ENCODE peak calls at places on chromosomes 2 and 18, in eight cellular contexts. B, W, U, C, A, P, Z and X are unnamed samples. For H3K27me3, the result is how much of the 10 kb centered on the place peaks cover.

GRCh38 chr2:232951891-232952290 is 61.2 kb downstream of the NGEF start:
- DNase-seq in B (peak), W (no peak), U (no peak), C (no peak), A (no peak), P (no peak), Z (no peak), X (no peak)

GRCh38 chr2:42118759-42119569 is 50.2 kb upstream of the EML4 start:
- DNase-seq in B (no peak), W (no peak), U (no peak), C (no peak), A (no peak), P (no peak), Z (no peak), X (no peak)

GRCh38 chr2:9703701-9704221 is 73.0 kb upstream of the YWHAQ start:
- DNase-seq in B (peak), W (no peak), U (peak), C (no peak), A (no peak), P (no peak), Z (no peak), X (peak)

GRCh38 chr2:156907806-156908205 is 349.7 kb upstream of the GALNT5 start:
- DNase-seq in B (no peak), W (no peak), U (no peak), C (no peak), A (no peak), P (no peak), Z (no peak), X (no peak)

GRCh38 chr2:90207454-90208058 is 1516.1 kb downstream of the RPIA start:
- DNase-seq in B (no peak), W (no peak), U (peak), C (no peak), A (no peak), P (no peak), Z (no peak), X (no peak)

GRCh38 chr2:213248637-213249036 is 35.6 kb upstream of the SPAG16 start:
- DNase-seq in B (no peak), W (no peak), U (no peak), C (no peak), A (no peak), P (no peak), Z (no peak), X (no peak)

GRCh38 chr2:109123586-109124201 is 5.3 kb upstream of the SH3RF3 start:
- DNase-seq in B (no peak), W (no peak), U (no peak), C (no peak), A (no peak), P (no peak), Z (no peak), X (no peak)

GRCh38 chr2:97723156-97724072 is 10.0 kb downstream of the ZAP70 start:
- DNase-seq in B (no peak), W (peak), U (no peak), C (peak), A (no peak), P (no peak), Z (no peak), X (no peak)

GRCh38 chr2:85584857-85585780 is 888 bp downstream of the VAMP5 start:
- DNase-seq in B (peak), W (no peak), U (peak), C (no peak), A (peak), P (no peak), Z (no peak), X (no peak)

GRCh38 chr18:69444221-69444620 is 43.5 kb downstream of the DOK6 start:
- DNase-seq in B (no peak), W (no peak), U (no peak), C (no peak), A (no peak), P (no peak), Z (no peak), X (no peak)

GRCh38 chr2:82675186-82675585 is 1783.9 kb downstream of the SUCLG1 start:
- DNase-seq in B (no peak), W (no peak), U (no peak), C (no peak), A (no peak), P (no peak), Z (no peak), X (no peak)

GRCh38 chr2:84496386-84496785 is 19.9 kb upstream of the DNAH6 start:
- DNase-seq in B (no peak), W (no peak), U (no peak), C (no peak), A (no peak), P (no peak), Z (no peak), X (no peak)

GRCh38 chr2:164014791-164015190 is 279.0 kb upstream of the FIGN start:
- DNase-seq in B (no peak), W (no peak), U (no peak), C (no peak), A (no peak), P (no peak), Z (no peak), X (no peak)

GRCh38 chr2:164009801-164010337 is 274.1 kb upstream of the FIGN start:
- DNase-seq in B (no peak), W (no peak), U (no peak), C (no peak), A (no peak), P (no peak), Z (no peak), X (no peak)

GRCh38 chr2:164014068-164014577 is 278.3 kb upstream of the FIGN start:
- DNase-seq in B (no peak), W (peak), U (no peak), C (peak), A (no peak), P (peak), Z (no peak), X (no peak)

GRCh38 chr2:164015328-164016123 is 279.7 kb upstream of the FIGN start:
- DNase-seq in B (peak), W (no peak), U (no peak), C (no peak), A (no peak), P (peak), Z (no peak), X (no peak)
- H3K4me3 ChIP-seq in B (no peak), W (no peak), U (no peak), C (no peak), A (no peak), P (no peak), Z (no peak), X (no peak)

DNA sequence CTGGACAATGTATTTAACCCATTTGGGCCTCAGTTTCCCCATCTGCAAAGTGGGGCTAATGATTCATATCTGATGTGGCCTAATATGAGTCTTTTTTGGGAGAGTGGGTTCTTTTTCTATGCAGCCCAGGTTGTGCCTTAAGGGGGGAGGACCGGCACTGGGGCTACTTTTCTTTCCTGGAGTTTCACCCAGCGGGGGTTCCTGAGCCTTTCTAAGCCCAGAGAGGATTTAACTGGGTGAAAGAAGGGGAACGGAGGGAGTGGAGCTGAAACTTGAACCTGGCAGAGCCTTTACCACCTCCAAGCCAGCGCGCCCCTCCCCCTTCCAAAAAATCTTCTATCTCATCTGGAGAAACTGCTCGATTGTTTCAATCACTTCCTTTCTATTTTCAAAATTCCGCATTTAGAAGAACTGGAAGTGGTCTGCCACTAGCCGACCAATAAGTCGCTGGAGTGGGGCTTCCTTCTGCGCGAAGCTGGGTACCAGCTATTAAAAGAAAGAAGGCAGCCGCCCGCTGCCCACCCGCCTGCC is 205.0 kb upstream of the SMAD2 start:
- DNase-seq in B (no peak), W (no peak), U (no peak), C (no peak), A (no peak), P (no peak), Z (no peak), X (no peak)
- H3K27me3 ChIP-seq in B (under half), W (under half), U (under half), C (under half), A (under half), P (half or more), Z (under half), X (under half)

GRCh38 chr2:238865744-238866355 is 18.0 kb downstream of the TWIST2 start:
- DNase-seq in B (no peak), W (no peak), U (no peak), C (no peak), A (no peak), P (no peak), Z (no peak), X (no peak)
- H3K4me3 ChIP-seq in B (no peak), W (no peak), U (no peak), C (no peak), A (no peak), P (no peak), Z (no peak), X (no peak)

GRCh38 chr2:98732430-98733051 is 1.6 kb upstream of the MGAT4A start:
- DNase-seq in B (no peak), W (no peak), U (no peak), C (no peak), A (no peak), P (no peak), Z (no peak), X (no peak)
- H3K27me3 ChIP-seq in B (under half), W (under half), U (under half), C (under half), A (under half), P (half or more), Z (under half), X (under half)

GRCh38 chr2:28360742-28361293 is 31.8 kb upstream of the FOSL2 start:
- DNase-seq in B (peak), W (peak), U (peak), C (no peak), A (no peak), P (no peak), Z (no peak), X (no peak)

GRCh38 chr2:28359222-28360065 is 33.2 kb upstream of the FOSL2 start:
- DNase-seq in B (peak), W (peak), U (peak), C (no peak), A (no peak), P (no peak), Z (no peak), X (peak)

GRCh38 chr2:28358668-28359201 is 33.9 kb upstream of the FOSL2 start:
- DNase-seq in B (no peak), W (no peak), U (no peak), C (no peak), A (no peak), P (no peak), Z (no peak), X (peak)

GRCh38 chr2:28361991-28362710 is 30.5 kb upstream of the FOSL2 start:
- DNase-seq in B (no peak), W (no peak), U (no peak), C (no peak), A (no peak), P (no peak), Z (no peak), X (no peak)

DNA sequence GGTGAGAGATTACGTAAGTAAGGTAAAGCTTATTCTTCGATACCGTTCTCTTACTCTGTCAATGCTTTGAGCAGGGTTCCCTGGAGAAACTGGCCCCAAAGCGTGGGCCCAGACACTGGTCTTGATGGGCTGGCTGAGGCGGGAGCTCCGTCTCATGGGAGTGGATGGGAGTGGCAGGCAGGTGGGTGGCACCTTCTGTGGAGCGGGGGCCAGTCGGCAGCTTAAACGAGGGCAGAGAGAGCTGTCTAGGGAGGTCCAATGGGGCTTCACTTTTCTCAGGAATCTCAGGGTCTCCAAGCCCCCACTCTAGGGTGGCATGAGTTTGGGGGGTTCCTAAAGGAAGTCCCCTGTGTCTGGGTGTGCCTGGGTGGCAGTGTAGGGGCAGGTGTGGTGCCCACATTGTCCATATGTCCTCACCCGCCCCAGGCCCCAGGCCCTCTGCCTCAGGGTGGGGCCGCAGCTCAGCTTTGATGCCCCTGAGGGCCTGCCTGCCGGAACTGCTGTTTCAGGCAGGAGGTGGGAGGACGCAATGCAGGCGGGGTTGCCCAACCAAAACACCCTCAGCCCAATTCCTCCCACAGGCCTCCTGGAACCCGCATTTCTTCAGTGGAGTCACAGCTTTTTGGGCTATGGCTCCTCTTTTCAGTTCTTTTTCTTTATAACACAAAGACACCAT is 32.5 kb upstream of the FOSL2 start:
- DNase-seq in B (no peak), W (no peak), U (no peak), C (no peak), A (no peak), P (no peak), Z (no peak), X (no peak)
- H3K4me3 ChIP-seq in B (no peak), W (no peak), U (no peak), C (no peak), A (no peak), P (no peak), Z (no peak), X (no peak)

GRCh38 chr2:66435549-66435875 is 587 bp downstream of the MEIS1 start:
- DNase-seq in B (no peak), W (no peak), U (peak), C (no peak), A (no peak), P (peak), Z (no peak), X (no peak)
- H3K27me3 ChIP-seq in B (under half), W (under half), U (under half), C (under half), A (under half), P (half or more), Z (under half), X (under half)

GRCh38 chr2:65383571-65384488 is 48.6 kb downstream of the SPRED2 start:
- DNase-seq in B (no peak), W (no peak), U (no peak), C (no peak), A (no peak), P (no peak), Z (peak), X (no peak)

GRCh38 chr2:65381607-65382032 is 50.8 kb downstream of the SPRED2 start:
- DNase-seq in B (no peak), W (no peak), U (no peak), C (no peak), A (no peak), P (no peak), Z (no peak), X (no peak)

GRCh38 chr2:65382323-65382722 is 50.1 kb downstream of the SPRED2 start:
- DNase-seq in B (no peak), W (no peak), U (no peak), C (no peak), A (no peak), P (no peak), Z (no peak), X (no peak)

GRCh38 chr2:65380243-65380642 is 52.2 kb downstream of the SPRED2 start:
- DNase-seq in B (no peak), W (no peak), U (no peak), C (no peak), A (no peak), P (no peak), Z (no peak), X (no peak)

GRCh38 chr2:65382776-65383357 is 49.5 kb downstream of the SPRED2 start:
- DNase-seq in B (peak), W (peak), U (peak), C (peak), A (peak), P (no peak), Z (peak), X (peak)
- H3K4me3 ChIP-seq in B (no peak), W (peak), U (no peak), C (peak), A (no peak), P (no peak), Z (no peak), X (peak)